ENCODE peak calls at places on chromosome X, in five cellular contexts. One of them, this sample, is unnamed.

GRCh38 chrX:21528076-21528475 is 130.1 kb downstream of the KLHL34 start:
- DNase-seq in HCT116: no peak
- DNase-seq in HepG2: no peak
- DNase-seq in GM12878: no peak
- DNase-seq in K562: no peak
- DNase-seq in this sample: no peak

GRCh38 chrX:97705936-97706335 is 822.2 kb downstream of the RPA4 start:
- DNase-seq in HCT116: no peak
- DNase-seq in HepG2: no peak
- DNase-seq in GM12878: no peak
- DNase-seq in K562: no peak
- DNase-seq in this sample: no peak

GRCh38 chrX:49922291-49923241 is at the start of gene CLCN5:
- DNase-seq in HCT116: peak
- DNase-seq in HepG2: peak
- DNase-seq in GM12878: peak
- DNase-seq in K562: peak
- DNase-seq in this sample: peak

GRCh38 chrX:69429339-69430014 is 74.6 kb upstream of the NALF2 start:
- DNase-seq in HCT116: no peak
- DNase-seq in HepG2: no peak
- DNase-seq in GM12878: no peak
- DNase-seq in K562: no peak
- DNase-seq in this sample: no peak

GRCh38 chrX:153944800-153945150 is 332 bp upstream of the RENBP start:
- DNase-seq in HCT116: no peak
- DNase-seq in HepG2: no peak
- DNase-seq in GM12878: no peak
- DNase-seq in K562: no peak
- DNase-seq in this sample: no peak

GRCh38 chrX:132025085-132025484 is 2.0 kb downstream of the STK26 start:
- DNase-seq in HCT116: no peak
- DNase-seq in HepG2: peak
- DNase-seq in GM12878: no peak
- DNase-seq in K562: peak
- DNase-seq in this sample: no peak

GRCh38 chrX:154724999-154725756 is 25.7 kb downstream of the GAB3 start:
- DNase-seq in HCT116: no peak
- DNase-seq in HepG2: no peak
- DNase-seq in GM12878: no peak
- DNase-seq in K562: no peak
- DNase-seq in this sample: no peak

GRCh38 chrX:349196-349595 is 30.6 kb upstream of the GTPBP6 start:
- DNase-seq in HCT116: no peak
- DNase-seq in HepG2: no peak
- DNase-seq in GM12878: no peak
- DNase-seq in K562: no peak
- DNase-seq in this sample: no peak

GRCh38 chrX:34382416-34382815 is 250.3 kb upstream of the FAM47A start:
- DNase-seq in HCT116: no peak
- DNase-seq in HepG2: no peak
- DNase-seq in GM12878: no peak
- DNase-seq in K562: no peak
- DNase-seq in this sample: no peak

GRCh38 chrX:48590203-48591103 is 6.8 kb upstream of the WDR13 start:
- DNase-seq in HCT116: no peak
- DNase-seq in HepG2: peak
- DNase-seq in GM12878: no peak
- DNase-seq in K562: no peak
- DNase-seq in this sample: no peak

GRCh38 chrX:48579259-48579658 is 5.0 kb downstream of the RBM3 start:
- DNase-seq in HCT116: no peak
- DNase-seq in HepG2: no peak
- DNase-seq in GM12878: no peak
- DNase-seq in K562: no peak
- DNase-seq in this sample: no peak

GRCh38 chrX:48580662-48581061 is 6.4 kb downstream of the RBM3 start:
- DNase-seq in HCT116: no peak
- DNase-seq in HepG2: no peak
- DNase-seq in GM12878: no peak
- DNase-seq in K562: no peak
- DNase-seq in this sample: no peak

GRCh38 chrX:48589482-48590162 is 7.7 kb upstream of the WDR13 start:
- DNase-seq in HCT116: no peak
- DNase-seq in HepG2: no peak
- DNase-seq in GM12878: no peak
- DNase-seq in K562: peak
- DNase-seq in this sample: no peak

GRCh38 chrX:48584698-48585097 is 10.4 kb downstream of the RBM3 start:
- DNase-seq in HCT116: no peak
- DNase-seq in HepG2: no peak
- DNase-seq in GM12878: no peak
- DNase-seq in K562: no peak
- DNase-seq in this sample: no peak
- TF ChIP-seq REST in HCT116: no peak
- TF ChIP-seq REST in HepG2: no peak
- TF ChIP-seq REST in GM12878: no peak
- TF ChIP-seq REST in K562: no peak
- TF ChIP-seq REST in this sample: no peak

GRCh38 chrX:139058831-139059495 is 347.4 kb upstream of the FGF13 start:
- DNase-seq in HCT116: no peak
- DNase-seq in HepG2: no peak
- DNase-seq in GM12878: no peak
- DNase-seq in K562: peak
- DNase-seq in this sample: no peak
- TF ChIP-seq ZBTB33 in HCT116: no peak
- TF ChIP-seq ZBTB33 in HepG2: no peak
- TF ChIP-seq ZBTB33 in GM12878: no peak
- TF ChIP-seq ZBTB33 in K562: no peak
- TF ChIP-seq ZBTB33 in this sample: no peak

DNA sequence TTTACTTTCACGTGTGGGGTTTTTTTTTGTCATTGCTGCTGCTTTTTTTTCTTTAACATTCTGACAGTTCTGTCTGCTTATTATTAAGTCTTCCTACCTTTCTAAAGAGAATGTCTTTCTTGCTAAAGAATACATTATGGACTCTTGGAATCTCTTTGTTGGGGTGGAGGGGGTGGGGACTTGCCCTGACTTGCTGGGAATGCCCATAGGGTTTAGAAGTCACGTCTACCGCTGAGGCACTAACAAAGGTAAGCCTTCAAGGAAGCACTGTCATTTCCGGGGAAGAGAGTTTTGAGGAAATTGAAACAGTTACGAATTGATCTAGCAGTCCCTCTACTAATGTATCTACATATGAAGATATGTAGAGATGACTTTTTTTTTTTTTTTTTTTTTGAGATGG is 19.4 kb downstream of the CD99 start:
- DNase-seq in HCT116: no peak
- DNase-seq in HepG2: no peak
- DNase-seq in GM12878: no peak
- DNase-seq in K562: no peak
- DNase-seq in this sample: no peak
- H3K27ac ChIP-seq in HCT116: peak
- H3K27ac ChIP-seq in HepG2: no peak
- H3K27ac ChIP-seq in GM12878: peak
- H3K27ac ChIP-seq in K562: peak
- H3K27ac ChIP-seq in this sample: no peak

GRCh38 chrX:29478336-29479069 is 736.9 kb upstream of the MAGEB2 start:
- DNase-seq in HCT116: peak
- DNase-seq in HepG2: peak
- DNase-seq in GM12878: peak
- DNase-seq in K562: peak
- DNase-seq in this sample: peak
- TF ChIP-seq REST in HCT116: no peak
- TF ChIP-seq REST in HepG2: no peak
- TF ChIP-seq REST in GM12878: no peak
- TF ChIP-seq REST in K562: no peak
- TF ChIP-seq REST in this sample: no peak

DNA sequence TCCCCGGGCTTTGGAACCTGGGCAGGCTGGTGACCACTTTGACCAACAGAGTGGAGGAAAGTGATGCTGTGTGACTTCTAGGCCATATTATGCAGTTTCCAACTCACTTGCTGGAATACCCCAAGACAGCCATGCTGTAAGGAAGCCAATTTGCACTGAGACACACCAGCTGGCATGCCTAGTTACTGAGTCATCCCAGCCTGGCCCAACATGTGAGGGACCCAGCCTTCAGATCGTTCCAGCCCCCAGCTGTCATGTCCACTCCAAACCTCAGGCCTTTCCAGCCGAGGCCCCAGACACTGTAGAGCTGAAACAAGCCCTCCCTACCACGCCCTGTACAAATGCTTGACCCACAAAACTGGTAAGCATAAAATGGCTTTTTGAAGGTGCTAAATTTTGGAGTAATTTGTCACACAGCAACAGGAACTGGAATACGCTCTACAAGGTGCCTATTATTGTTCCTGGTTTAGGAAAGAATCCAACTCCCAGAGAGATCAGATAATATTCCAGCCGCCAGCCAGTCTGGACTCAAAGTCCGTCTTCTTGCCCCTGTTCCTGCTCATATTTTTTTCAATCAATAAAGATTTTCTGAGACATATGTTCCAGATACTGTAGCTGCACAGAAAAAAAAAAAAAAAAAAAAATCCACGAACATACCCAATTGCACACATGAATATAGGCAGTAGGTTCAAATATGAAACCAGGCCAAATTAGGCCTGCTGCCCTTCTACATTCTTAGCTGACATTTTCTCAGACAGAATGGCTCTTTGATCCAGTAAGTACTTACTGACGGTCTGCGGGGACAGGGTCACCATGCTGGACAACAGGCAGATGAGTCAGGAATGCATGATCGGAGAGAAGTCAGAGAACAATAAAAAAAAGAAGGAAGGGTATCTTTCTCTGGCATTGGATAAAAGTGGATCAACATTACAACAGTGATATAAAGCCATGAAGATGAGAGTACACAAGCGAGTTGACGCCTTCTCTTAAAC is 35.1 kb downstream of the SH3KBP1 start:
- DNase-seq in HCT116: no peak
- DNase-seq in HepG2: peak
- DNase-seq in GM12878: no peak
- DNase-seq in K562: no peak
- DNase-seq in this sample: no peak
- TF ChIP-seq ZBTB33 in HCT116: no peak
- TF ChIP-seq ZBTB33 in HepG2: no peak
- TF ChIP-seq ZBTB33 in GM12878: no peak
- TF ChIP-seq ZBTB33 in K562: no peak
- TF ChIP-seq ZBTB33 in this sample: no peak

DNA sequence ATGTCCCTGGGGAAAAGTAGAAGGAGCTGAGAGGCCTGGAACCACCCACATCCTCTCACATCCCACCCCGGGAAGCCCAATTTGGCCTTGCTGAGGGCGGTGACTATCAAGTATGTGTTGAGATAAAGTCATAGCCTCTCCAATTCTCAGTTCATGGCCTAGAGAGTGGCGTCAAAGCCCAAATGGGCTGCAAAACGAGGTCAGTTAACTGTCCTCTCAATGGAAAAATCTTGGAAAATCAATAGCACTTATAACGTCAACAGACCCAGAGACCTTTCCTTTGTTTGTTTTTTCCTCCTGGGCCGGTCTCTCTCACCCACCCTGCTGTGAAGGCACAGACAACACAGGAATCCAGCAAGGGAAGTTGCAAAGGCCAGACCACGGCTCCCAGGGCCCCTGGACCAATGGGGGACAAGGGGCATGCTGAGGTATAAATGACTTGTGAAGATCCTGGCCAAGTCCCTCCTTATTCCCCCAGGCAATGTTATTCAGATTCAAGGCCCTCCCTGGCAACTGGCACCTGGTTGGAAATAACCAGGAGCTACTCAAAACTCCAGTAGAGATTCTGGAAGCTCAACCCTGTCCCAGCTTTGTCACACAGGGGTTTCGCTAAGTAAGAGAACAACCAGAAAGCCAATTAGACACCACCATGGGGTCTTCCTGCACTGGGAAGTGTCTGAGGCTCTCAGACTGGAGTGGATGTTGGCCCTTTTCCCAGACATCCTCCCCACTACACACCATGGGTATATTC is 38.6 kb downstream of the TSC22D3 start:
- DNase-seq in HCT116: no peak
- DNase-seq in HepG2: peak
- DNase-seq in GM12878: no peak
- DNase-seq in K562: no peak
- DNase-seq in this sample: no peak
- H3K27ac ChIP-seq in HCT116: no peak
- H3K27ac ChIP-seq in HepG2: no peak
- H3K27ac ChIP-seq in GM12878: no peak
- H3K27ac ChIP-seq in K562: no peak
- H3K27ac ChIP-seq in this sample: no peak

DNA sequence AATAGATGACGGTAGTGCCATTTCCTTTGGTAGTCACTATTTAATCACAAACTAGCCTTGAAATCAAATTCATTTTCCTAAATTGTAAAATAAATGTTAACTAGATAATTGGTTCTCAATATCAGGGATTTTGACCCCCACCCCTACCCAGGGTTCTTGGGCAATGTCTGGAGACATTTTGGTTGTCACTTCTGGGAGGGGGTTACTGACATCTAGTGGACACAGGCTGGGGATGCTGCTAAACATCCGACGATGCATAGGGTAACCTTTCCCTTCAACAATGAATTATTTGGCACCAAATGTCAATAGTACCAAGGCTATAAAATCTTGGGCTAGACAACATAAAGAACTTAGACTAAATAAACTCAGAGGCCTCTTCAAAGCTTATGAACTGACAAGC is 285.8 kb upstream of the TRPC5 start:
- DNase-seq in HCT116: no peak
- DNase-seq in HepG2: no peak
- DNase-seq in GM12878: no peak
- DNase-seq in K562: peak
- DNase-seq in this sample: peak
- TF ChIP-seq REST in HCT116: no peak
- TF ChIP-seq REST in HepG2: no peak
- TF ChIP-seq REST in GM12878: no peak
- TF ChIP-seq REST in K562: no peak
- TF ChIP-seq REST in this sample: no peak

GRCh38 chrX:147848009-147848408 is 63.7 kb upstream of the FMR1 start:
- DNase-seq in HCT116: no peak
- DNase-seq in HepG2: no peak
- DNase-seq in GM12878: no peak
- DNase-seq in K562: no peak
- DNase-seq in this sample: no peak

GRCh38 chrX:147850875-147851274 is 60.8 kb upstream of the FMR1 start:
- DNase-seq in HCT116: no peak
- DNase-seq in HepG2: no peak
- DNase-seq in GM12878: no peak
- DNase-seq in K562: peak
- DNase-seq in this sample: no peak

GRCh38 chrX:147859666-147860065 is 52.1 kb upstream of the FMR1 start:
- DNase-seq in HCT116: no peak
- DNase-seq in HepG2: no peak
- DNase-seq in GM12878: no peak
- DNase-seq in K562: no peak
- DNase-seq in this sample: no peak

GRCh38 chrX:147848543-147849448 is 62.9 kb upstream of the FMR1 start:
- DNase-seq in HCT116: no peak
- DNase-seq in HepG2: no peak
- DNase-seq in GM12878: no peak
- DNase-seq in K562: peak
- DNase-seq in this sample: no peak

DNA sequence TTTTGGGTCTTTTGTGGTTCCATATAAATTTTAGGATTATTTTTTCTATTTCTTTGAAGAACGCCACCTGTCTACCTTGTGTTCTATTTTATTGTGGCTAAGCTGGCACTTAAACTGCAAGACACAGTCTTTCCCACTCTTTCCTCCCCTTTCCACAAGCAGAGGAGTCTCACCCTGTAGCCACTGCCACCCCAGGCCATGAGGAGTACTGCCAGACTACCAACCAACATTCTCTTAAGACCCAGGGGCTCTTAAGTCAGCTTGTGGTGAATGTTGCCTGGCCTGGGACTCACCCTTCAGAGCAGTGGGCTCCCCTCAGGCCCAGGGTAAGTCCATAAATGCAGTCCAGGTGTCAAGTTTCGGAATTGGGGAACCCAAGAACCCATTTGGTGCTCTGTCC is 58.0 kb upstream of the FMR1 start:
- DNase-seq in HCT116: no peak
- DNase-seq in HepG2: no peak
- DNase-seq in GM12878: no peak
- DNase-seq in K562: no peak
- DNase-seq in this sample: no peak
- TF ChIP-seq ZBTB33 in HCT116: no peak
- TF ChIP-seq ZBTB33 in HepG2: no peak
- TF ChIP-seq ZBTB33 in GM12878: no peak
- TF ChIP-seq ZBTB33 in K562: no peak
- TF ChIP-seq ZBTB33 in this sample: no peak